ENCODE peak calls at places on chromosomes 7 and 10, in seven cellular contexts. One of them, this sample, is unnamed.

GRCh38 chr10:130550952-130551674 is 414.9 kb downstream of the GLRX3 start:
- DNase-seq in GF-D8: no peak
- DNase-seq in epithelial cell of proximal tubule: no peak
- DNase-seq in activated B cell treated with CpG ODN at 0.5 μM for 24 hours: no peak
- DNase-seq in T-helper 17 cell: no peak
- DNase-seq in COR-L47: no peak
- DNase-seq in dorsolateral prefrontal cortex: no peak
- DNase-seq in this sample: no peak

GRCh38 chr7:117084286-117084685 is 131.0 kb downstream of the ST7 start:
- DNase-seq in GF-D8: no peak
- DNase-seq in epithelial cell of proximal tubule: no peak
- DNase-seq in activated B cell treated with CpG ODN at 0.5 μM for 24 hours: no peak
- DNase-seq in T-helper 17 cell: no peak
- DNase-seq in COR-L47: no peak
- DNase-seq in dorsolateral prefrontal cortex: no peak
- DNase-seq in this sample: no peak

GRCh38 chr10:29784175-29784773 is 149.5 kb upstream of the SVIL start:
- DNase-seq in GF-D8: no peak
- DNase-seq in epithelial cell of proximal tubule: peak
- DNase-seq in activated B cell treated with CpG ODN at 0.5 μM for 24 hours: no peak
- DNase-seq in T-helper 17 cell: no peak
- DNase-seq in COR-L47: no peak
- DNase-seq in dorsolateral prefrontal cortex: no peak
- DNase-seq in this sample: no peak

GRCh38 chr7:148854975-148855374 is 29.1 kb downstream of the EZH2 start:
- DNase-seq in GF-D8: no peak
- DNase-seq in epithelial cell of proximal tubule: no peak
- DNase-seq in activated B cell treated with CpG ODN at 0.5 μM for 24 hours: no peak
- DNase-seq in T-helper 17 cell: no peak
- DNase-seq in COR-L47: no peak
- DNase-seq in dorsolateral prefrontal cortex: no peak
- DNase-seq in this sample: no peak

GRCh38 chr7:146296028-146296427 is 179.4 kb downstream of the CNTNAP2 start:
- DNase-seq in GF-D8: no peak
- DNase-seq in epithelial cell of proximal tubule: no peak
- DNase-seq in activated B cell treated with CpG ODN at 0.5 μM for 24 hours: no peak
- DNase-seq in T-helper 17 cell: no peak
- DNase-seq in COR-L47: no peak
- DNase-seq in dorsolateral prefrontal cortex: no peak
- DNase-seq in this sample: no peak

GRCh38 chr10:93113042-93113441 is 39.3 kb downstream of the CYP26A1 start:
- DNase-seq in GF-D8: no peak
- DNase-seq in epithelial cell of proximal tubule: no peak
- DNase-seq in activated B cell treated with CpG ODN at 0.5 μM for 24 hours: no peak
- DNase-seq in T-helper 17 cell: no peak
- DNase-seq in COR-L47: no peak
- DNase-seq in dorsolateral prefrontal cortex: no peak
- DNase-seq in this sample: no peak

GRCh38 chr7:106180721-106181120 is 68.6 kb upstream of the SYPL1 start:
- DNase-seq in GF-D8: no peak
- DNase-seq in epithelial cell of proximal tubule: no peak
- DNase-seq in activated B cell treated with CpG ODN at 0.5 μM for 24 hours: no peak
- DNase-seq in T-helper 17 cell: no peak
- DNase-seq in COR-L47: peak
- DNase-seq in dorsolateral prefrontal cortex: no peak
- DNase-seq in this sample: no peak

GRCh38 chr10:32015386-32015785 is 40.8 kb downstream of the KIF5B start:
- DNase-seq in GF-D8: no peak
- DNase-seq in epithelial cell of proximal tubule: no peak
- DNase-seq in activated B cell treated with CpG ODN at 0.5 μM for 24 hours: no peak
- DNase-seq in T-helper 17 cell: no peak
- DNase-seq in COR-L47: no peak
- DNase-seq in dorsolateral prefrontal cortex: no peak
- DNase-seq in this sample: no peak

GRCh38 chr10:70367195-70367796 is 15.1 kb downstream of the LRRC20 start:
- DNase-seq in GF-D8: no peak
- DNase-seq in epithelial cell of proximal tubule: no peak
- DNase-seq in activated B cell treated with CpG ODN at 0.5 μM for 24 hours: no peak
- DNase-seq in T-helper 17 cell: no peak
- DNase-seq in COR-L47: no peak
- DNase-seq in dorsolateral prefrontal cortex: no peak
- DNase-seq in this sample: no peak

GRCh38 chr10:133461027-133461426 is 7.3 kb downstream of the SCART1 start:
- DNase-seq in GF-D8: no peak
- DNase-seq in epithelial cell of proximal tubule: no peak
- DNase-seq in activated B cell treated with CpG ODN at 0.5 μM for 24 hours: no peak
- DNase-seq in T-helper 17 cell: no peak
- DNase-seq in COR-L47: no peak
- DNase-seq in dorsolateral prefrontal cortex: no peak
- DNase-seq in this sample: no peak

GRCh38 chr10:118423800-118424479 is 81.8 kb upstream of the FAM204A start:
- DNase-seq in GF-D8: peak
- DNase-seq in epithelial cell of proximal tubule: peak
- DNase-seq in activated B cell treated with CpG ODN at 0.5 μM for 24 hours: peak
- DNase-seq in T-helper 17 cell: peak
- DNase-seq in COR-L47: peak
- DNase-seq in dorsolateral prefrontal cortex: peak
- DNase-seq in this sample: peak

GRCh38 chr7:95420996-95421846 is 13.6 kb downstream of the PON2 start:
- DNase-seq in GF-D8: no peak
- DNase-seq in epithelial cell of proximal tubule: peak
- DNase-seq in activated B cell treated with CpG ODN at 0.5 μM for 24 hours: no peak
- DNase-seq in T-helper 17 cell: no peak
- DNase-seq in COR-L47: no peak
- DNase-seq in dorsolateral prefrontal cortex: no peak
- DNase-seq in this sample: no peak

GRCh38 chr10:100340948-100341847 is 5.8 kb upstream of the SCD start:
- DNase-seq in GF-D8: no peak
- DNase-seq in epithelial cell of proximal tubule: no peak
- DNase-seq in activated B cell treated with CpG ODN at 0.5 μM for 24 hours: no peak
- DNase-seq in T-helper 17 cell: no peak
- DNase-seq in COR-L47: peak
- DNase-seq in dorsolateral prefrontal cortex: peak
- DNase-seq in this sample: peak

GRCh38 chr10:34797155-34797554 is 17.9 kb downstream of the PARD3 start:
- DNase-seq in GF-D8: no peak
- DNase-seq in epithelial cell of proximal tubule: no peak
- DNase-seq in activated B cell treated with CpG ODN at 0.5 μM for 24 hours: no peak
- DNase-seq in T-helper 17 cell: no peak
- DNase-seq in COR-L47: no peak
- DNase-seq in dorsolateral prefrontal cortex: no peak
- DNase-seq in this sample: no peak

GRCh38 chr10:120103957-120104560 is 211.5 kb downstream of the SEC23IP start:
- DNase-seq in GF-D8: no peak
- DNase-seq in epithelial cell of proximal tubule: no peak
- DNase-seq in activated B cell treated with CpG ODN at 0.5 μM for 24 hours: no peak
- DNase-seq in T-helper 17 cell: no peak
- DNase-seq in COR-L47: no peak
- DNase-seq in dorsolateral prefrontal cortex: no peak
- DNase-seq in this sample: no peak

GRCh38 chr10:10094700-10095099 is 923.0 kb upstream of the CELF2 start:
- DNase-seq in GF-D8: no peak
- DNase-seq in epithelial cell of proximal tubule: no peak
- DNase-seq in activated B cell treated with CpG ODN at 0.5 μM for 24 hours: no peak
- DNase-seq in T-helper 17 cell: no peak
- DNase-seq in COR-L47: no peak
- DNase-seq in dorsolateral prefrontal cortex: no peak
- DNase-seq in this sample: no peak

GRCh38 chr10:109898666-109899577 is 24.4 kb downstream of the XPNPEP1 start:
- DNase-seq in GF-D8: no peak
- DNase-seq in epithelial cell of proximal tubule: peak
- DNase-seq in activated B cell treated with CpG ODN at 0.5 μM for 24 hours: no peak
- DNase-seq in T-helper 17 cell: no peak
- DNase-seq in COR-L47: no peak
- DNase-seq in dorsolateral prefrontal cortex: no peak
- DNase-seq in this sample: no peak

GRCh38 chr7:102404005-102404861 is 8.1 kb downstream of the PRKRIP1 start:
- DNase-seq in GF-D8: peak
- DNase-seq in epithelial cell of proximal tubule: peak
- DNase-seq in activated B cell treated with CpG ODN at 0.5 μM for 24 hours: no peak
- DNase-seq in T-helper 17 cell: no peak
- DNase-seq in COR-L47: no peak
- DNase-seq in dorsolateral prefrontal cortex: no peak
- DNase-seq in this sample: no peak

GRCh38 chr10:102677736-102678354 is 33.6 kb downstream of the TRIM8 start:
- DNase-seq in GF-D8: no peak
- DNase-seq in epithelial cell of proximal tubule: no peak
- DNase-seq in activated B cell treated with CpG ODN at 0.5 μM for 24 hours: no peak
- DNase-seq in T-helper 17 cell: no peak
- DNase-seq in COR-L47: no peak
- DNase-seq in dorsolateral prefrontal cortex: peak
- DNase-seq in this sample: no peak

GRCh38 chr10:6737758-6738463 is 157.8 kb upstream of the PRKCQ start:
- DNase-seq in GF-D8: no peak
- DNase-seq in epithelial cell of proximal tubule: peak
- DNase-seq in activated B cell treated with CpG ODN at 0.5 μM for 24 hours: no peak
- DNase-seq in T-helper 17 cell: no peak
- DNase-seq in COR-L47: no peak
- DNase-seq in dorsolateral prefrontal cortex: no peak
- DNase-seq in this sample: no peak

GRCh38 chr10:118373786-118374185 is 31.7 kb upstream of the FAM204A start:
- DNase-seq in GF-D8: no peak
- DNase-seq in epithelial cell of proximal tubule: peak
- DNase-seq in activated B cell treated with CpG ODN at 0.5 μM for 24 hours: no peak
- DNase-seq in T-helper 17 cell: no peak
- DNase-seq in COR-L47: no peak
- DNase-seq in dorsolateral prefrontal cortex: no peak
- DNase-seq in this sample: no peak

GRCh38 chr10:128657508-128657907 is 531.3 kb upstream of the MKI67 start:
- DNase-seq in GF-D8: no peak
- DNase-seq in epithelial cell of proximal tubule: no peak
- DNase-seq in activated B cell treated with CpG ODN at 0.5 μM for 24 hours: no peak
- DNase-seq in T-helper 17 cell: no peak
- DNase-seq in COR-L47: no peak
- DNase-seq in dorsolateral prefrontal cortex: no peak
- DNase-seq in this sample: no peak

GRCh38 chr7:153276394-153276793 is 516.8 kb downstream of the ACTR3B start:
- DNase-seq in GF-D8: no peak
- DNase-seq in epithelial cell of proximal tubule: no peak
- DNase-seq in activated B cell treated with CpG ODN at 0.5 μM for 24 hours: no peak
- DNase-seq in T-helper 17 cell: no peak
- DNase-seq in COR-L47: no peak
- DNase-seq in dorsolateral prefrontal cortex: no peak
- DNase-seq in this sample: no peak

GRCh38 chr10:35453855-35454532 is 117.7 kb downstream of the CCNY start:
- DNase-seq in GF-D8: no peak
- DNase-seq in epithelial cell of proximal tubule: no peak
- DNase-seq in activated B cell treated with CpG ODN at 0.5 μM for 24 hours: no peak
- DNase-seq in T-helper 17 cell: no peak
- DNase-seq in COR-L47: no peak
- DNase-seq in dorsolateral prefrontal cortex: no peak
- DNase-seq in this sample: no peak

GRCh38 chr10:88892223-88892967 is 12.3 kb downstream of the STAMBPL1 start:
- DNase-seq in GF-D8: no peak
- DNase-seq in epithelial cell of proximal tubule: no peak
- DNase-seq in activated B cell treated with CpG ODN at 0.5 μM for 24 hours: no peak
- DNase-seq in T-helper 17 cell: no peak
- DNase-seq in COR-L47: no peak
- DNase-seq in dorsolateral prefrontal cortex: no peak
- DNase-seq in this sample: no peak

GRCh38 chr7:79454325-79454960 is 976 bp upstream of the MAGI2 start:
- DNase-seq in GF-D8: no peak
- DNase-seq in epithelial cell of proximal tubule: no peak
- DNase-seq in activated B cell treated with CpG ODN at 0.5 μM for 24 hours: no peak
- DNase-seq in T-helper 17 cell: no peak
- DNase-seq in COR-L47: no peak
- DNase-seq in dorsolateral prefrontal cortex: peak
- DNase-seq in this sample: peak

GRCh38 chr10:97522071-97522470 is 23.3 kb downstream of the UBTD1 start:
- DNase-seq in GF-D8: no peak
- DNase-seq in epithelial cell of proximal tubule: no peak
- DNase-seq in activated B cell treated with CpG ODN at 0.5 μM for 24 hours: no peak
- DNase-seq in T-helper 17 cell: no peak
- DNase-seq in COR-L47: no peak
- DNase-seq in dorsolateral prefrontal cortex: no peak
- DNase-seq in this sample: no peak

GRCh38 chr7:108004220-108005142 is 1.5 kb upstream of the LAMB1 start:
- DNase-seq in GF-D8: no peak
- DNase-seq in epithelial cell of proximal tubule: peak
- DNase-seq in activated B cell treated with CpG ODN at 0.5 μM for 24 hours: no peak
- DNase-seq in T-helper 17 cell: no peak
- DNase-seq in COR-L47: no peak
- DNase-seq in dorsolateral prefrontal cortex: no peak
- DNase-seq in this sample: no peak

GRCh38 chr10:44935201-44935960 is 24.2 kb upstream of the RASSF4 start:
- DNase-seq in GF-D8: no peak
- DNase-seq in epithelial cell of proximal tubule: peak
- DNase-seq in activated B cell treated with CpG ODN at 0.5 μM for 24 hours: no peak
- DNase-seq in T-helper 17 cell: no peak
- DNase-seq in COR-L47: no peak
- DNase-seq in dorsolateral prefrontal cortex: peak
- DNase-seq in this sample: peak

GRCh38 chr10:103231047-103231551 is 14.6 kb upstream of the RPEL1 start:
- DNase-seq in GF-D8: no peak
- DNase-seq in epithelial cell of proximal tubule: peak
- DNase-seq in activated B cell treated with CpG ODN at 0.5 μM for 24 hours: no peak
- DNase-seq in T-helper 17 cell: no peak
- DNase-seq in COR-L47: no peak
- DNase-seq in dorsolateral prefrontal cortex: no peak
- DNase-seq in this sample: no peak

GRCh38 chr10:43409385-43410109 is 561 bp upstream of the HNRNPF start:
- DNase-seq in GF-D8: no peak
- DNase-seq in epithelial cell of proximal tubule: no peak
- DNase-seq in activated B cell treated with CpG ODN at 0.5 μM for 24 hours: peak
- DNase-seq in T-helper 17 cell: peak
- DNase-seq in COR-L47: peak
- DNase-seq in dorsolateral prefrontal cortex: peak
- DNase-seq in this sample: peak

GRCh38 chr7:66429498-66430163 is 199.1 kb upstream of the KCTD7 start:
- DNase-seq in GF-D8: no peak
- DNase-seq in epithelial cell of proximal tubule: no peak
- DNase-seq in activated B cell treated with CpG ODN at 0.5 μM for 24 hours: no peak
- DNase-seq in T-helper 17 cell: no peak
- DNase-seq in COR-L47: no peak
- DNase-seq in dorsolateral prefrontal cortex: no peak
- DNase-seq in this sample: no peak

GRCh38 chr7:5523052-5523711 is 99.5 kb upstream of the TNRC18 start:
- DNase-seq in GF-D8: no peak
- DNase-seq in epithelial cell of proximal tubule: no peak
- DNase-seq in activated B cell treated with CpG ODN at 0.5 μM for 24 hours: no peak
- DNase-seq in T-helper 17 cell: no peak
- DNase-seq in COR-L47: no peak
- DNase-seq in dorsolateral prefrontal cortex: no peak
- DNase-seq in this sample: no peak

This sample was measured in left ventricle myocardium superior.